ENCODE peak calls at places on chromosome 11, in seven cellular contexts. U is NCI-H69; C is EL; N is psoas muscle; V is stimulated activated naive B cell treated with anti-CD40 and anti-IgM and Interleukin-4, amounts not matched to agents 10 μg/mL and 1 μg/mL and 100 μg/mL, for 72 hours; S is posterior cingulate gyrus; R is heart left ventricle. A is an unnamed sample.

GRCh38 chr11:109819410-109819809 is 273.8 kb upstream of the ZC3H12C start:
- DNase-seq in R (no peak), N (no peak), C (no peak), V (no peak), U (peak), S (no peak), A (no peak)

GRCh38 chr11:12147827-12148226 is 37.4 kb downstream of the MICAL2 start:
- DNase-seq in V (no peak), U (no peak), S (no peak), C (no peak), N (no peak), R (no peak), A (no peak)

GRCh38 chr11:34356130-34356529 is 1.7 kb downstream of the ABTB2 start:
- DNase-seq in V (no peak), U (peak), S (no peak), C (no peak), N (no peak), R (no peak), A (peak)

GRCh38 chr11:46450846-46451470 is 59.4 kb upstream of the CHRM4 start:
- DNase-seq in R (no peak), S (no peak), C (no peak), U (peak), V (no peak), N (no peak), A (no peak)

GRCh38 chr11:101456812-101457211 is 127.0 kb downstream of the TRPC6 start:
- DNase-seq in C (peak), S (no peak), V (no peak), N (no peak), U (no peak), R (no peak), A (peak)

GRCh38 chr11:66550887-66551286 is 4.2 kb downstream of the ACTN3 start:
- DNase-seq in N (no peak), C (no peak), R (no peak), S (no peak), V (no peak), U (no peak), A (no peak)

GRCh38 chr11:41786087-41786486 is 326.6 kb upstream of the LRRC4C start:
- DNase-seq in R (no peak), S (no peak), C (no peak), U (no peak), V (no peak), N (no peak), A (no peak)

GRCh38 chr11:115631609-115632008 is 127.4 kb upstream of the CADM1 start:
- DNase-seq in C (no peak), V (no peak), N (no peak), R (no peak), U (no peak), S (no peak), A (no peak)

GRCh38 chr11:2436521-2437031 is 7.7 kb downstream of the TRPM5 start:
- DNase-seq in C (no peak), V (no peak), N (no peak), R (peak), S (no peak), U (no peak), A (no peak)

GRCh38 chr11:64823568-64824119 is 13.3 kb upstream of the MEN1 start:
- DNase-seq in R (no peak), C (no peak), V (no peak), U (no peak), S (no peak), N (no peak), A (no peak)

GRCh38 chr11:21115999-21116398 is 446.6 kb downstream of the NELL1 start:
- DNase-seq in U (no peak), R (no peak), C (no peak), S (no peak), V (no peak), N (no peak), A (no peak)

GRCh38 chr11:79506734-79507344 is 66.0 kb upstream of the TENM4 start:
- DNase-seq in C (no peak), N (no peak), V (no peak), U (no peak), S (no peak), R (no peak), A (no peak)

GRCh38 chr11:5596611-5597201 is at the start of gene TRIM6:
- DNase-seq in N (peak), V (no peak), C (peak), R (peak), S (no peak), U (peak), A (peak)

GRCh38 chr11:33452806-33453205 is 195.6 kb downstream of the HIPK3 start:
- DNase-seq in R (no peak), C (peak), N (no peak), V (no peak), S (no peak), U (peak), A (peak)

GRCh38 chr11:114366331-114367243 is 33.7 kb downstream of the C11orf71 start:
- DNase-seq in N (no peak), S (no peak), C (peak), R (no peak), U (no peak), V (no peak), A (peak)

GRCh38 chr11:15180212-15180814 is 65.6 kb downstream of the INSC start:
- DNase-seq in N (no peak), C (peak), V (no peak), U (no peak), R (no peak), S (no peak), A (no peak)

GRCh38 chr11:59899532-59899931 is 20.9 kb downstream of the OOSP3 start:
- DNase-seq in C (peak), N (no peak), V (no peak), S (no peak), U (peak), R (no peak), A (no peak)

GRCh38 chr11:27716850-27717249 is 16.6 kb upstream of the BDNF start:
- DNase-seq in C (peak), N (no peak), S (no peak), R (no peak), V (no peak), U (no peak), A (peak)

GRCh38 chr11:128334311-128335044 is 252.9 kb downstream of the ETS1 start:
- DNase-seq in V (no peak), S (no peak), U (no peak), C (no peak), R (peak), N (peak), A (no peak)

GRCh38 chr11:93952082-93952780 is 68.9 kb upstream of the HEPHL1 start:
- DNase-seq in V (no peak), C (no peak), N (no peak), S (no peak), U (no peak), R (no peak), A (no peak)

GRCh38 chr11:57321996-57322880 is 2.5 kb downstream of the TNKS1BP1 start:
- DNase-seq in V (no peak), R (peak), U (peak), C (peak), N (peak), S (peak), A (peak)

GRCh38 chr11:116162086-116162485 is 610.7 kb downstream of the BUD13 start:
- DNase-seq in U (no peak), R (no peak), C (no peak), S (no peak), N (no peak), V (no peak), A (no peak)

GRCh38 chr11:45501277-45501979 is 164.0 kb downstream of the CHST1 start:
- DNase-seq in R (no peak), S (no peak), V (no peak), U (no peak), C (no peak), N (no peak), A (no peak)

GRCh38 chr11:121328213-121328966 is 35.8 kb downstream of the SC5D start:
- DNase-seq in N (no peak), C (no peak), V (no peak), R (no peak), U (no peak), S (no peak), A (no peak)

GRCh38 chr11:92225563-92226308 is 1.1 kb downstream of the FAT3 start:
- DNase-seq in U (peak), V (no peak), R (no peak), S (peak), N (no peak), C (peak), A (no peak)